ENCODE peak calls at places on chromosome 1, in six cellular contexts. R is stomach, Y is cardiac muscle cell, M is fibroblast of lung, L is esophagus squamous epithelium, H is tibial artery. P is an unnamed sample. For H3K36me3, the result is how much of the 10 kb centered on the place peaks cover.

GRCh38 chr1:36359911-36360310 is 25.8 kb downstream of the STK40 start:
- DNase-seq in R (no peak), Y (no peak), M (no peak), L (no peak), H (no peak), P (no peak)

GRCh38 chr1:184536246-184536985 is 149.6 kb downstream of the C1orf21 start:
- DNase-seq in R (no peak), Y (no peak), M (no peak), L (no peak), H (no peak), P (no peak)

GRCh38 chr1:11337536-11338350 is 64.7 kb downstream of the UBIAD1 start:
- DNase-seq in R (peak), Y (peak), M (peak), L (no peak), H (peak), P (peak)

GRCh38 chr1:116232989-116233514 is 121.9 kb downstream of the MAB21L3 start:
- DNase-seq in R (no peak), Y (peak), M (no peak), L (no peak), H (no peak), P (no peak)

GRCh38 chr1:10122926-10123325 is 87.4 kb upstream of the KIF1B start:
- DNase-seq in R (no peak), Y (no peak), M (peak), L (no peak), H (no peak), P (no peak)

GRCh38 chr1:244876228-244876910 is 12.0 kb upstream of the HNRNPU start:
- DNase-seq in R (no peak), Y (no peak), M (no peak), L (no peak), H (no peak), P (no peak)

GRCh38 chr1:75074719-75075395 is 59.3 kb upstream of the LHX8 start:
- DNase-seq in R (no peak), Y (no peak), M (no peak), L (no peak), H (no peak), P (no peak)

GRCh38 chr1:35573198-35573775 is at the start of gene TFAP2E:
- DNase-seq in R (peak), Y (peak), M (peak), L (no peak), H (no peak), P (peak)

GRCh38 chr1:29380532-29380931 is 144.2 kb downstream of the PTPRU start:
- DNase-seq in R (no peak), Y (no peak), M (peak), L (no peak), H (no peak), P (no peak)

GRCh38 chr1:181255270-181255929 is 166.9 kb downstream of the IER5 start:
- DNase-seq in R (no peak), Y (peak), M (peak), L (no peak), H (no peak), P (no peak)

GRCh38 chr1:62621907-62622306 is 24.6 kb downstream of the ANGPTL3 start:
- DNase-seq in R (no peak), Y (peak), M (peak), L (no peak), H (peak), P (peak)

GRCh38 chr1:68916227-68916853 is 419.5 kb upstream of the DEPDC1 start:
- DNase-seq in R (peak), Y (peak), M (peak), L (no peak), H (peak), P (no peak)

DNA sequence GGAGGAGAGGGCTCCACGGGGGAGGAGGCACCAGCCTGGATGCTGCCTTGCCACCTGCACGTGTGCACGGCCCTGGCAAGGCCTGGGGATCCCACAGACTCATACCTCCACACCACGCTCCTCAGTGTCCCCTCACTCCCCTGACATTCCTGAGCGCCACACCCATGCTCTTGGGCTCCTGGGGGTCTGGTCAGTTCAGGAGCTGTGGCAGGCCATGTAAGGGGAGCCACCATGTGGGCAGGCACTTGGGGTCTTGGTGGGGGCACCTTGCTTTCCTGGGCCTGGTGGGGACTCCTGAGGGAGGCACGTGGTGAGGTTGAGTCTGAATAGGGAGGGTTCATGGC is 1.4 kb downstream of the GJC2 start:
- DNase-seq in R (no peak), Y (no peak), M (no peak), L (no peak), H (peak), P (no peak)
- H3K4me3 ChIP-seq in R (peak), Y (no peak), M (no peak), L (peak), H (no peak), P (peak)

GRCh38 chr1:56508523-56508983 is 70.8 kb downstream of the PLPP3 start:
- DNase-seq in R (peak), Y (peak), M (peak), L (no peak), H (peak), P (peak)
- H3K36me3 ChIP-seq in R (half or more), Y (under half), M (half or more), L (under half), H (half or more), P (half or more)

GRCh38 chr1:153546371-153546770 is 765 bp upstream of the S100A4 start:
- DNase-seq in R (no peak), Y (no peak), M (no peak), L (no peak), H (peak), P (peak)
- H3K4me3 ChIP-seq in R (no peak), Y (no peak), M (peak), L (peak), H (peak), P (peak)

DNA sequence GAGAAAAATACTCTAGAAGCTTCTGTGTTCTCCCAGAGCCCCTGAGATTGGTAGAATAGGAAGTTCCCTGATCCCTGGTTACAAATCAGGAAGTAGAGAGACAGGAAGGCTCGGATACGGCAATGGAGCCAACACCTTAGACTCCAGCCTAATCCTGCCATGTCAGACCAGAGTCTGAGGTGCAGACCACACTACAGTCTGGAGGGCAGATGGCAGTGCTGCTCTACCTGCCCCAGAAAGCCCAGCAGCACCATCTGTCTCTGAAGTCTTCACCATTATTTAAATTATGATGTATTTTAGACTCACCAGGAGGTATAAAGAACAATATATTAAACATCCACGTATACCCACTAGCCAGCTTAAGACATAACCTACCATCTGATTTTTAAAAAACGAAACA is 93.0 kb downstream of the MTR start:
- DNase-seq in R (no peak), Y (no peak), M (no peak), L (no peak), H (no peak), P (no peak)
- H3K36me3 ChIP-seq in R (half or more), Y (under half), M (under half), L (under half), H (half or more), P (half or more)

DNA sequence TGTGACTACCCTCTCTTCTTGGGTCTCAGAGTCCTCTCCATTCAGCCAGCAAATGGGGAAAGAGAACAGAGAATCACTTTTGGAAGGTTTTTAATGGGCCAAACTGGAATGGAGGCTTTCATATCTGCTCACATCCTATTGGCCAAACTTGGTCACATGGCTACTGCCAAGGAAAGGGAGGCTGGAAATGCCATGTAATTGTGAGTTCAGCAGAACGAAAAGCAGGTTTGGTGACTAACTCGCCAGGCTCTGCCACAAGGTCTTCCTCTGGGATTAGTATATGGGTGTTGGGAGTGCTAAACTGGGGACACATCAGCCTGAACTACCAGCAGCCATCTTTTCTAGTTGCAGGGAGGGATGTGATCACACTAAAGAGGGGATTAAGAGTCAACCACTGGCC is 19.2 kb downstream of the RD3 start:
- DNase-seq in R (no peak), Y (no peak), M (no peak), L (no peak), H (no peak), P (no peak)
- H3K4me3 ChIP-seq in R (no peak), Y (no peak), M (no peak), L (no peak), H (no peak), P (no peak)

P was measured in upper lobe of right lung.